ENCODE peak calls at places on chromosomes 2 and 18, in seven cellular contexts. E is IMR-90, R is H1, G is A549, H is HepG2, J is K562, Y is GM12878. M is an unnamed sample.
A peak's percentile ranks its signal among the peaks of the same experiment; 100 is the strongest.

GRCh38 chr2:197869501-197870111 is 65.2 kb downstream of the PLCL1 start:
- DNase-seq in E (no peak), R (no peak), G (no peak), H (no peak), J (no peak), Y (no peak), M (no peak)

GRCh38 chr18:8765692-8766463 is 60.5 kb downstream of the MTCL1 start:
- DNase-seq in E (no peak), R (no peak), G (no peak), H (no peak), J (no peak), Y (no peak), M (no peak)

GRCh38 chr2:25982273-25982967 is at the start of gene KIF3C:
- DNase-seq in E (peak; percentile 42), R (peak; percentile 89), G (peak; percentile 75), H (peak; percentile 66), J (peak; percentile 85), Y (no peak), M (peak; percentile 89)

GRCh38 chr2:74671479-74671878 is 17.4 kb downstream of the SEMA4F start:
- DNase-seq in E (peak; percentile 74), R (no peak), G (no peak), H (no peak), J (no peak), Y (no peak), M (no peak)

GRCh38 chr2:70472256-70472905 is 81.2 kb downstream of the TGFA start:
- DNase-seq in E (no peak), R (no peak), G (no peak), H (no peak), J (no peak), Y (no peak), M (no peak)

GRCh38 chr18:76660571-76661192 is 161.7 kb upstream of the ZNF236 start:
- DNase-seq in E (no peak), R (no peak), G (no peak), H (no peak), J (no peak), Y (no peak), M (no peak)

GRCh38 chr2:145066151-145066661 is 546.3 kb upstream of the ZEB2 start:
- DNase-seq in E (peak; percentile 5), R (no peak), G (no peak), H (no peak), J (no peak), Y (no peak), M (no peak)

GRCh38 chr18:41391616-41392610 is 563.1 kb upstream of the PIK3C3 start:
- DNase-seq in E (peak; percentile 70), R (peak; percentile 64), G (peak; percentile 48), H (peak; percentile 47), J (no peak), Y (no peak), M (peak; percentile 72)

GRCh38 chr2:108593547-108594098 is 59.4 kb downstream of the LIMS1 start:
- DNase-seq in E (peak; percentile 88), R (no peak), G (peak; percentile 40), H (no peak), J (no peak), Y (no peak), M (no peak)

GRCh38 chr2:168028377-168028776 is 219.0 kb downstream of the STK39 start:
- DNase-seq in E (no peak), R (no peak), G (no peak), H (peak; percentile 52), J (no peak), Y (no peak), M (no peak)

DNA sequence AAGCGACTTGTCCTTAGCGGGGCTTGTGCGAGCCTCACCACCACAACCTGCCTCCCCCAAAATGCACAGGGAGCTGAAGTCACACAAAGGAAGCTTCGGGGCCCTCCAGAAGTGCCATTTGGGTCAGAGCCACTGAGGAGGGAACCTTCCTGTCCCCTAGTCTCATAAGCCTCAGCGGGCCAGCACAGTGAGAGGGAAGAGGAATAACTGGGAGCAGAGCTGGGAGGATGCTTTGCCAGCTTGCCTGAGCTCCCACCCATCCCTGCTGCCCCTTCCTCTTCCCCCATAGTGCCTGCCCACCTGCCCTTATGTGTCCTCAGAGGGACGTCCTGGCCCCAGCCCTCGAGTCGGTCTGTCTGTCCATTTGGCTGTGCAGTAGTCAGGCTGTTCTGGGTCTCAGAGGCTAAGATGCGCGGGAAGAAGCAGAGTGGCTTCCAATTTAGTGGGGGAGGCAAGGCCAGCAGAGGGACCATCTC is 51.8 kb upstream of the GPR17 start:
- DNase-seq in E (no peak), R (no peak), G (no peak), H (no peak), J (no peak), Y (no peak), M (no peak)
- TF ChIP-seq USF2 in E (no peak), R (no peak), G (no peak), H (no peak), J (no peak), Y (no peak), M (no peak)

DNA sequence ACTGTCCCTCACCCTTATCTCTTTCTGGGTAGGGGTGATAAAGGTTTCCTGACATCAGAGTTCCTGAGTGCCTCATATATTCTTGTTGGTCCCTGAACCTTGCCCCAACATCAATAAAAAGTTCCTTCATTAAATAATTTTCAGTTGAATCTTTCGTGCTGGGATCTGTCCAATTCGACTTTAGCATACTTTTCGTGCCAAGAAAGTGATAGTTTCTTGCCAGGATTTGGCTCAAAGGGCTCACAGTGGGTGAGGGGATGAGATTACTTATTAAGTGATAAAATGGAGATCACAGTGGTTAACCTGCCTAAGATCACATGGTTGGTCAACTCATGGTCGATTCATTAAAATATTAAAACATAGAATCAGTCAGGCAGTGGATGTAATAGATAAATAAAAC is 93.8 kb upstream of the SLC8A1 start:
- DNase-seq in E (no peak), R (no peak), G (no peak), H (no peak), J (no peak), Y (no peak), M (no peak)
- TF ChIP-seq USF2 in E (no peak), R (no peak), G (no peak), H (no peak), J (no peak), Y (no peak), M (no peak)

GRCh38 chr2:239223330-239224248 is 177.2 kb downstream of the HDAC4 start:
- DNase-seq in E (peak; percentile 53), R (no peak), G (no peak), H (peak; percentile 79), J (no peak), Y (no peak), M (no peak)
- TF ChIP-seq USF2 in E (no peak), R (no peak), G (no peak), H (no peak), J (no peak), Y (no peak), M (no peak)

DNA sequence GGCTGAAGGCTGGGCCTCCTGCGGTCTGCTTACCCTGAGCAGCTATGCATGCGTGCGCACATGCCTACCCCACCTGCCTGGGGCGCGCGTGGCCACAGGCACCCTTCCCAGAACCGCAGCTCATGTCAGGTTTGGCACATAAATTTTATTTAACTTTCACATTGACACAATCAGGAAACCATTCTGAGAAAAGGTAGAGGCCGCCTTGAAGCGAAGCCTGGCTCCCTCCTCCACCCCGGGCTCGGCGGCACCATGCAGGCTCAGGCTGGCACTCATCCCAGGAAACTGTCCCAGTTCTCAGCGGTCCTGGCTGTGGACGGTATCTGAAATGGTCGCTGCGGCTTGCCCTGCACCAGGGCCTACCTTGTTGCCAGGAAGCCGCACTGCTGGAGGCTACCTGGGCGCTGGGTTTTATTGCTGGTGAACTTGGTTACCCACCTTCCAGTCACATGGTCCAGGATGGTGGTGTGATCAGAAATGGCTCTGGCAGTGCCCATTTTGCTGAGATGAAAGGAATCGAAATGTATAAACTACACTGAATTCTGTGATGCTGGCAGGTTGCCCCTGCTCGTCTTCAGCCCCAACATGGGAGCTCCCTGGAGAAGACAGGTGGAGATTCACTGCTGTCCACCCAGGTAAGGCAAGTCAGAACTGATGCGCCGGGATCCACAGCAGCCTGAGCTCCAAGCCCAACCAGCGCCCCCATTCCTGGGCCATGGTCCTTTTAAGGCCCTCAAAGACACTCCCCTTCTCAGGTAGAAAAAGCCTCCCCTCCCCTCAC is 25.5 kb downstream of the CHST10 start:
- DNase-seq in E (no peak), R (no peak), G (no peak), H (no peak), J (no peak), Y (no peak), M (no peak)
- TF ChIP-seq USF2 in E (no peak), R (no peak), G (no peak), H (no peak), J (no peak), Y (no peak), M (no peak)

GRCh38 chr18:63142502-63143045 is 177.0 kb downstream of the BCL2 start:
- DNase-seq in E (no peak), R (no peak), G (no peak), H (no peak), J (no peak), Y (no peak), M (no peak)

GRCh38 chr18:63143246-63143847 is 176.2 kb downstream of the BCL2 start:
- DNase-seq in E (no peak), R (no peak), G (no peak), H (no peak), J (no peak), Y (no peak), M (no peak)

GRCh38 chr18:63140038-63140450 is 179.5 kb downstream of the BCL2 start:
- DNase-seq in E (no peak), R (no peak), G (no peak), H (no peak), J (no peak), Y (peak; percentile 94), M (no peak)

GRCh38 chr18:63140997-63141776 is 178.4 kb downstream of the BCL2 start:
- DNase-seq in E (no peak), R (no peak), G (no peak), H (no peak), J (no peak), Y (no peak), M (no peak)

DNA sequence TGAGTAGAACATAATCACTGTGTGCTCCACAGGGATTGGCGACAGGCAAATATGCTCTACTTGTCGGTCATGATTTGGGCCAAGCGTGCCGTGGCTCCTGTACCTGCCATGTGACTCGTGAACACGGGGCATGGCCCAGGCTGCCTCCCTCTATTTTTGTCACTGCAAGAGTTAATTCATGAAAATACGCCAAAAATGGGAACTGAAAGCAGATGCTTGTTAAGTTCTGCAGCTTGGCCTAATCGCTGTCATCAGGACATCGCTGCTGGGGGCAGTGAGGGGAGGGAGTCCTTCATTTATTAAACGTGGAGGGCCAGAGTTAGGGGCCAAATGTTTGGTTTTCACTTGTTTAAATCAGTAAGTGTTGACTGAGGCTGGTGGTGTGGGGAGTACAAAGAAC is 177.8 kb downstream of the BCL2 start:
- DNase-seq in E (no peak), R (no peak), G (no peak), H (no peak), J (no peak), Y (peak; percentile 85), M (no peak)
- TF ChIP-seq USF2 in E (no peak), R (no peak), G (no peak), H (no peak), J (no peak), Y (peak; percentile 74), M (no peak)

M was measured in WTC11.